ENCODE peak calls at places on chromosomes 7 and 10, in nine cellular contexts. D is NCI-H2081 treated with DMSO at 0.1 percent for 48 hours, K is body of pancreas, F is T1000, J is COLO829, X is cerebellar cortex, Y is GM23248, M is ACHN, W is SW 1271. H is an unnamed sample.

GRCh38 chr10:51063166-51063565 is 11.1 kb upstream of the PRKG1 start:
- DNase-seq in D (no peak), X (no peak), J (no peak), W (no peak), K (no peak), Y (no peak), M (no peak), F (no peak), H (no peak)

GRCh38 chr7:24504871-24505270 is 68.4 kb upstream of the PALS2 start:
- DNase-seq in W (no peak), F (no peak), K (no peak), M (no peak), Y (no peak), D (no peak), X (no peak), J (no peak), H (no peak)

GRCh38 chr10:24176658-24177057 is 32.3 kb upstream of the KIAA1217 start:
- DNase-seq in K (no peak), Y (no peak), F (no peak), J (no peak), D (no peak), M (no peak), X (no peak), W (no peak), H (no peak)

GRCh38 chr7:134425777-134426176 is 33.1 kb downstream of the AKR1B1 start:
- DNase-seq in X (no peak), J (no peak), F (no peak), D (no peak), W (no peak), K (no peak), Y (no peak), M (no peak), H (no peak)

GRCh38 chr7:45189151-45189970 is 31.8 kb downstream of the RAMP3 start:
- DNase-seq in M (no peak), Y (no peak), X (no peak), F (no peak), D (no peak), K (no peak), W (no peak), J (no peak), H (no peak)

GRCh38 chr7:29424984-29425309 is 138.7 kb upstream of the PRR15 start:
- DNase-seq in W (no peak), M (no peak), X (no peak), Y (no peak), D (no peak), J (no peak), K (no peak), F (no peak), H (no peak)

GRCh38 chr10:24242562-24242961 is 33.6 kb downstream of the KIAA1217 start:
- DNase-seq in F (no peak), W (no peak), Y (no peak), M (no peak), D (no peak), X (no peak), J (no peak), K (no peak), H (no peak)

GRCh38 chr10:79179404-79180309 is 110.9 kb downstream of the ZMIZ1 start:
- DNase-seq in M (no peak), K (no peak), X (peak), Y (peak), J (no peak), D (no peak), F (no peak), W (no peak), H (no peak)

GRCh38 chr7:18700147-18700546 is 204.6 kb downstream of the HDAC9 start:
- DNase-seq in J (no peak), K (no peak), W (no peak), Y (no peak), M (peak), F (no peak), X (no peak), D (no peak), H (no peak)

H was measured in SK-N-MC.